ENCODE peak calls at places on chromosomes 3 and 15, in ten cellular contexts. O is foreskin keratinocyte; Q is activated CD8-positive, alpha-beta memory T cell treated with anti-CD3 and anti-CD28 coated beads for 48 hours; G is CD8-positive, alpha-beta memory T cell; Z is stimulated activated effector memory CD8-positive, alpha-beta T cell treated with anti-CD3 and anti-CD28 coated beads, Interleukin-12 subunit alpha, Interleukin-12 subunit beta, amount 100 ng/mL, for 72 hours; U is HAP-1; V is A549; K is NCI-H1092 treated with DMSO at 0.1 percent for 48 hours; C is GF-D8; S is K562. I is an unnamed sample.

GRCh38 chr3:134312072-134312872 is 61.6 kb upstream of the RYK start:
- DNase-seq in O (peak), Q (no peak), G (no peak), Z (no peak), U (no peak), V (no peak), K (no peak), C (no peak), S (no peak), I (peak)

GRCh38 chr3:180707921-180708320 is 28.6 kb upstream of the CCDC39 start:
- DNase-seq in O (no peak), Q (no peak), G (no peak), Z (no peak), U (peak), V (no peak), K (peak), C (no peak), S (no peak), I (no peak)

GRCh38 chr15:33934396-33934795 is 33.9 kb upstream of the CHRM5 start:
- DNase-seq in O (no peak), Q (no peak), G (no peak), Z (no peak), U (no peak), V (no peak), K (no peak), C (no peak), S (no peak), I (no peak)

GRCh38 chr3:98972720-98973119 is 71.2 kb upstream of the DCBLD2 start:
- DNase-seq in O (peak), Q (no peak), G (no peak), Z (no peak), U (no peak), V (no peak), K (no peak), C (no peak), S (peak), I (no peak)

GRCh38 chr3:193946945-193947344 is 189.0 kb upstream of the HES1 start:
- DNase-seq in O (no peak), Q (no peak), G (no peak), Z (no peak), U (no peak), V (no peak), K (peak), C (no peak), S (no peak), I (no peak)

GRCh38 chr3:149020196-149020838 is 29.0 kb downstream of the GYG1 start:
- DNase-seq in O (no peak), Q (no peak), G (no peak), Z (no peak), U (peak), V (no peak), K (no peak), C (no peak), S (no peak), I (no peak)

GRCh38 chr3:146503459-146504202 is 34.3 kb upstream of the PLSCR2 start:
- DNase-seq in O (peak), Q (no peak), G (no peak), Z (no peak), U (no peak), V (peak), K (no peak), C (no peak), S (no peak), I (peak)

GRCh38 chr3:107416886-107417285 is 39.6 kb downstream of the CCDC54 start:
- DNase-seq in O (peak), Q (no peak), G (no peak), Z (no peak), U (no peak), V (no peak), K (no peak), C (no peak), S (no peak), I (no peak)

GRCh38 chr15:76140069-76140454 is 80.3 kb downstream of the TMEM266 start:
- DNase-seq in O (no peak), Q (no peak), G (no peak), Z (no peak), U (no peak), V (no peak), K (no peak), C (no peak), S (no peak), I (no peak)

GRCh38 chr3:134776518-134776917 is 18.5 kb upstream of the EPHB1 start:
- DNase-seq in O (no peak), Q (no peak), G (no peak), Z (no peak), U (no peak), V (no peak), K (no peak), C (no peak), S (no peak), I (no peak)

GRCh38 chr3:42490243-42490642 is 12.2 kb upstream of the VIPR1 start:
- DNase-seq in O (peak), Q (no peak), G (no peak), Z (no peak), U (peak), V (no peak), K (no peak), C (no peak), S (no peak), I (no peak)

GRCh38 chr15:82106671-82107070 is 60.9 kb upstream of the MEX3B start:
- DNase-seq in O (peak), Q (no peak), G (no peak), Z (no peak), U (no peak), V (no peak), K (no peak), C (no peak), S (no peak), I (no peak)

GRCh38 chr15:84715442-84716035 is 400 bp downstream of the SEC11A start:
- DNase-seq in O (peak), Q (no peak), G (peak), Z (no peak), U (peak), V (peak), K (no peak), C (peak), S (peak), I (no peak)

GRCh38 chr3:16789344-16790100 is 95.2 kb upstream of the PLCL2 start:
- DNase-seq in O (no peak), Q (no peak), G (no peak), Z (no peak), U (peak), V (no peak), K (no peak), C (no peak), S (no peak), I (no peak)

GRCh38 chr3:11391930-11392688 is 119.9 kb downstream of the ATG7 start:
- DNase-seq in O (no peak), Q (no peak), G (no peak), Z (no peak), U (no peak), V (no peak), K (no peak), C (no peak), S (no peak), I (no peak)

GRCh38 chr15:70140543-70141375 is 43.0 kb upstream of the TLE3 start:
- DNase-seq in O (peak), Q (no peak), G (peak), Z (no peak), U (no peak), V (no peak), K (no peak), C (peak), S (no peak), I (no peak)

GRCh38 chr3:143084856-143085731 is 34.5 kb upstream of the CHST2 start:
- DNase-seq in O (peak), Q (no peak), G (no peak), Z (no peak), U (no peak), V (no peak), K (no peak), C (no peak), S (peak), I (no peak)

GRCh38 chr3:135851201-135852061 is 114.1 kb upstream of the PPP2R3A start:
- DNase-seq in O (peak), Q (no peak), G (no peak), Z (no peak), U (no peak), V (no peak), K (no peak), C (no peak), S (no peak), I (no peak)

GRCh38 chr3:48440590-48440958 is 517 bp downstream of the TMA7 start:
- DNase-seq in O (peak), Q (no peak), G (no peak), Z (no peak), U (no peak), V (no peak), K (no peak), C (no peak), S (no peak), I (no peak)

GRCh38 chr3:55320928-55321327 is 166.2 kb downstream of the WNT5A start:
- DNase-seq in O (no peak), Q (no peak), G (no peak), Z (no peak), U (no peak), V (no peak), K (no peak), C (no peak), S (no peak), I (no peak)

GRCh38 chr15:51366911-51367310 is 25.5 kb downstream of the GLDN start:
- DNase-seq in O (no peak), Q (no peak), G (no peak), Z (no peak), U (no peak), V (no peak), K (no peak), C (no peak), S (no peak), I (no peak)

GRCh38 chr3:34396288-34396687 is 597.9 kb downstream of the PDCD6IP start:
- DNase-seq in O (no peak), Q (no peak), G (no peak), Z (no peak), U (no peak), V (no peak), K (no peak), C (no peak), S (no peak), I (no peak)

GRCh38 chr3:18559323-18559972 is 134.3 kb upstream of the SATB1 start:
- DNase-seq in O (peak), Q (no peak), G (peak), Z (peak), U (peak), V (peak), K (peak), C (peak), S (peak), I (no peak)

GRCh38 chr3:49132437-49133225 is at the start of gene LAMB2:
- DNase-seq in O (peak), Q (no peak), G (no peak), Z (no peak), U (peak), V (peak), K (peak), C (no peak), S (peak), I (no peak)

GRCh38 chr3:127785711-127786265 is 36.5 kb downstream of the MGLL start:
- DNase-seq in O (no peak), Q (no peak), G (no peak), Z (no peak), U (no peak), V (no peak), K (peak), C (no peak), S (no peak), I (no peak)

GRCh38 chr3:141413387-141414140 is 45.3 kb downstream of the ZBTB38 start:
- DNase-seq in O (no peak), Q (no peak), G (no peak), Z (no peak), U (no peak), V (no peak), K (no peak), C (no peak), S (no peak), I (no peak)

GRCh38 chr3:30687930-30688570 is 81.6 kb downstream of the TGFBR2 start:
- DNase-seq in O (no peak), Q (no peak), G (no peak), Z (no peak), U (no peak), V (no peak), K (no peak), C (no peak), S (no peak), I (no peak)

GRCh38 chr15:37764733-37765191 is 169.7 kb upstream of the TMCO5A start:
- DNase-seq in O (peak), Q (peak), G (peak), Z (no peak), U (peak), V (peak), K (peak), C (peak), S (peak), I (no peak)

GRCh38 chr3:151787626-151788025 is 26.3 kb upstream of the AADAC start:
- DNase-seq in O (no peak), Q (no peak), G (no peak), Z (no peak), U (no peak), V (no peak), K (no peak), C (no peak), S (no peak), I (no peak)

GRCh38 chr15:77013786-77014136 is 18.8 kb downstream of the PSTPIP1 start:
- DNase-seq in O (peak), Q (peak), G (peak), Z (peak), U (no peak), V (no peak), K (no peak), C (no peak), S (no peak), I (peak)

GRCh38 chr15:51750186-51750585 is 1.2 kb upstream of the TMOD2 start:
- DNase-seq in O (no peak), Q (no peak), G (no peak), Z (no peak), U (no peak), V (no peak), K (no peak), C (no peak), S (no peak), I (no peak)

GRCh38 chr3:61650276-61650675 is 88.9 kb downstream of the PTPRG start:
- DNase-seq in O (no peak), Q (no peak), G (no peak), Z (no peak), U (no peak), V (no peak), K (no peak), C (no peak), S (no peak), I (no peak)

GRCh38 chr15:57720861-57721260 is 14.3 kb downstream of the POLR2M start:
- DNase-seq in O (no peak), Q (no peak), G (no peak), Z (no peak), U (no peak), V (no peak), K (no peak), C (no peak), S (no peak), I (no peak)

GRCh38 chr3:78951546-78951945 is 816.3 kb downstream of the ROBO1 start:
- DNase-seq in O (no peak), Q (no peak), G (no peak), Z (no peak), U (no peak), V (no peak), K (no peak), C (no peak), S (no peak), I (no peak)

GRCh38 chr3:168803536-168803935 is 707.8 kb upstream of the GOLIM4 start:
- DNase-seq in O (peak), Q (no peak), G (no peak), Z (no peak), U (no peak), V (no peak), K (no peak), C (no peak), S (no peak), I (no peak)

GRCh38 chr15:61157933-61158332 is 71.2 kb downstream of the RORA start:
- DNase-seq in O (no peak), Q (no peak), G (no peak), Z (no peak), U (no peak), V (no peak), K (no peak), C (no peak), S (no peak), I (no peak)

GRCh38 chr3:135000465-135000864 is 205.4 kb downstream of the EPHB1 start:
- DNase-seq in O (no peak), Q (no peak), G (no peak), Z (no peak), U (no peak), V (no peak), K (no peak), C (no peak), S (no peak), I (no peak)

GRCh38 chr3:146605106-146605505 is at the start of gene PLSCR5:
- DNase-seq in O (peak), Q (no peak), G (no peak), Z (no peak), U (no peak), V (no peak), K (no peak), C (no peak), S (no peak), I (no peak)

GRCh38 chr3:171748341-171748918 is 61.9 kb downstream of the PLD1 start:
- DNase-seq in O (no peak), Q (no peak), G (no peak), Z (no peak), U (no peak), V (no peak), K (no peak), C (no peak), S (no peak), I (no peak)